ENCODE peak calls at places on chromosomes 3 and 15, in six cellular contexts. R, L, G, P, N and O are unnamed samples.

GRCh38 chr3:39110041-39110639 is 2.7 kb downstream of the TTC21A start:
- DNase-seq in R (no peak), L (no peak), G (no peak), N (no peak), P (no peak), O (no peak)

GRCh38 chr15:33112541-33113105 is 81.9 kb downstream of the FMN1 start:
- DNase-seq in R (no peak), L (no peak), G (no peak), N (no peak), P (no peak), O (no peak)

GRCh38 chr15:95132774-95133173 is 901.4 kb downstream of the MCTP2 start:
- DNase-seq in G (no peak), P (no peak), N (no peak), R (no peak), L (peak; percentile 63), O (no peak)

GRCh38 chr3:43869491-43869890 is 178.8 kb downstream of the ABHD5 start:
- DNase-seq in P (no peak), L (no peak), R (no peak), G (no peak), N (no peak), O (no peak)

GRCh38 chr3:194330579-194330978 is 20.5 kb downstream of the CPN2 start:
- DNase-seq in G (no peak), P (peak; percentile 77), R (no peak), N (peak; percentile 59), L (no peak), O (no peak)

GRCh38 chr15:78492841-78493240 is 14.5 kb upstream of the HYKK start:
- DNase-seq in P (no peak), R (no peak), G (no peak), N (no peak), L (no peak), O (no peak)

GRCh38 chr3:81838455-81838854 is 77.0 kb upstream of the GBE1 start:
- DNase-seq in R (no peak), L (no peak), P (no peak), G (no peak), N (no peak), O (no peak)

GRCh38 chr15:35986072-35986666 is 440.2 kb upstream of the DPH6 start:
- DNase-seq in P (no peak), R (no peak), N (no peak), L (no peak), G (peak; percentile 30), O (no peak)

GRCh38 chr15:28098766-28099554 is at the start of gene OCA2:
- DNase-seq in P (peak; percentile 39), L (no peak), R (no peak), G (no peak), N (peak; percentile 79), O (no peak)

GRCh38 chr3:31311571-31311970 is 221.2 kb upstream of the STT3B start:
- DNase-seq in P (no peak), N (no peak), R (no peak), G (no peak), L (no peak), O (no peak)

GRCh38 chr3:128285042-128285924 is 132.0 kb downstream of the EEFSEC start:
- DNase-seq in L (no peak), P (no peak), N (no peak), G (no peak), R (no peak), O (no peak)

GRCh38 chr3:126557761-126558160 is 971 bp downstream of the C3orf22 start:
- DNase-seq in P (no peak), R (no peak), G (no peak), N (no peak), L (no peak), O (no peak)

GRCh38 chr3:52108302-52109232 is 45.7 kb downstream of the POC1A start:
- DNase-seq in L (no peak), G (peak; percentile 64), N (peak; percentile 23), R (no peak), P (no peak), O (no peak)

GRCh38 chr3:45480218-45480617 is 91.8 kb downstream of the LARS2 start:
- DNase-seq in N (no peak), P (no peak), R (no peak), L (no peak), G (no peak), O (no peak)

GRCh38 chr3:136979204-136979603 is 21.4 kb downstream of the IL20RB start:
- DNase-seq in R (no peak), G (no peak), P (no peak), L (no peak), N (no peak), O (peak; percentile 72)

GRCh38 chr15:33380406-33380805 is 69.6 kb downstream of the RYR3 start:
- DNase-seq in P (no peak), N (no peak), G (no peak), R (no peak), L (no peak), O (no peak)

GRCh38 chr15:33587773-33588172 is 277.0 kb downstream of the RYR3 start:
- DNase-seq in N (no peak), P (no peak), R (no peak), L (no peak), G (no peak), O (no peak)

GRCh38 chr15:67307156-67307555 is 52.6 kb downstream of the IQCH start:
- DNase-seq in G (no peak), P (no peak), L (no peak), N (no peak), R (no peak), O (no peak)

GRCh38 chr15:101264911-101265641 is 12.2 kb downstream of the SELENOS start:
- DNase-seq in R (no peak), P (no peak), L (no peak), G (no peak), N (no peak), O (no peak)

GRCh38 chr3:87696276-87697013 is 362.4 kb downstream of the CGGBP1 start:
- DNase-seq in P (no peak), N (no peak), G (no peak), R (no peak), L (no peak), O (no peak)

GRCh38 chr15:80606571-80606970 is 88.5 kb upstream of the ABHD17C start:
- DNase-seq in L (no peak), P (no peak), R (no peak), G (no peak), N (no peak), O (no peak)

GRCh38 chr3:127479449-127479848 is 111.1 kb downstream of the TPRA1 start:
- DNase-seq in L (no peak), R (no peak), P (no peak), G (no peak), N (no peak), O (no peak)

GRCh38 chr3:114770874-114771273 is 376.2 kb downstream of the ZBTB20 start:
- DNase-seq in N (no peak), L (peak; percentile 13), P (no peak), R (peak; percentile 1), G (no peak), O (no peak)

GRCh38 chr3:141530133-141530768 is 43.4 kb downstream of the RASA2 start:
- DNase-seq in R (no peak), P (no peak), L (peak; percentile 18), G (no peak), N (no peak), O (no peak)

GRCh38 chr3:27504749-27505148 is 20.6 kb upstream of the SLC4A7 start:
- DNase-seq in R (no peak), P (no peak), N (no peak), L (no peak), G (no peak), O (no peak)

GRCh38 chr3:192188218-192188835 is 539.0 kb downstream of the FGF12 start:
- DNase-seq in G (peak; percentile 39), P (no peak), N (peak; percentile 64), L (no peak), R (peak; percentile 23), O (peak; percentile 49)

GRCh38 chr15:61184431-61184830 is 44.7 kb downstream of the RORA start:
- DNase-seq in N (no peak), G (no peak), L (no peak), R (no peak), P (no peak), O (no peak)

GRCh38 chr3:50321146-50321843 is 1.2 kb downstream of the HYAL2 start:
- DNase-seq in R (peak; percentile 78), G (peak; percentile 88), P (peak; percentile 87), L (peak; percentile 61), N (peak; percentile 94), O (peak; percentile 89)

GRCh38 chr3:150097588-150097890 is 126.8 kb upstream of the PFN2 start:
- DNase-seq in L (no peak), N (no peak), P (no peak), R (no peak), G (no peak), O (no peak)

DNA sequence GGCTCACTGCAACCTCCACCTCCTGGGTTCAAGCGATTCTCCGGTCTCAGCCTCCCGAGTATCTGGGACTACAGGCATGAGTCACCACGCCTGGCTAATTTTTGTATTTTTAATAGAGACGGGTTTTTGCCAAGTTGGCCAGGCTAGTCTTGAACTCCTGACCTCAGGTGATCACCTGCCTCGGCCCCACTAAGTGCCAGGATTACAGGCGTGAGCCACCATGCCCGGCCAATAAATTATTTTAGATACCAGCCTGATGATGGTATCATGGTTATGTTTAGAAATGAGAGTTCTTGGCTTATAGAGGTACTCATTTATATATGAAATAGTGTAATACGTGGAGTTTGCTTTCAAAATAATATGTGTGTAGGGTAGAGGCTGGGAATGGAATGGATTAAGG is 119.4 kb downstream of the NEO1 start:
- DNase-seq in L (no peak), R (no peak), P (no peak), N (no peak), G (no peak), O (no peak)
- H3K4me3 ChIP-seq in L (no peak overlapping the region), R (no peak overlapping the region), P (no peak overlapping the region), N (no peak overlapping the region), G (no peak overlapping the region), O (no peak overlapping the region)

GRCh38 chr3:73510784-73511183 is 114.0 kb downstream of the PDZRN3 start:
- DNase-seq in P (no peak), G (no peak), L (no peak), N (no peak), R (no peak), O (no peak)
- H3K27ac ChIP-seq in P (no peak overlapping the region), G (peak overlapping the region; percentile 75), L (peak overlapping the region; percentile 91), N (no peak overlapping the region), R (no peak overlapping the region), O (no peak overlapping the region)

GRCh38 chr3:42809202-42809601 is at the start of gene ACKR2:
- DNase-seq in L (no peak), N (no peak), G (no peak), P (no peak), R (no peak), O (no peak)

GRCh38 chr3:42815826-42816225 is 6.6 kb downstream of the ACKR2 start:
- DNase-seq in N (no peak), L (no peak), R (no peak), G (no peak), P (no peak), O (no peak)

GRCh38 chr3:42819351-42819965 is 10.2 kb downstream of the ACKR2 start:
- DNase-seq in G (no peak), L (no peak), R (no peak), N (no peak), P (no peak), O (no peak)

GRCh38 chr3:42814914-42815507 is 5.8 kb downstream of the ACKR2 start:
- DNase-seq in N (no peak), R (no peak), G (no peak), L (no peak), P (no peak), O (no peak)

GRCh38 chr3:42814246-42814645 is 5.0 kb downstream of the ACKR2 start:
- DNase-seq in R (no peak), L (no peak), P (no peak), G (no peak), N (no peak), O (no peak)
- TF ChIP-seq CTCF in R (no peak), L (no peak), P (no peak), G (no peak), N (no peak), O (no peak)

GRCh38 chr15:63596666-63597032 is 538 bp upstream of the FBXL22 start:
- DNase-seq in L (no peak), N (no peak), R (no peak), P (no peak), G (no peak), O (no peak)
- H3K4me3 ChIP-seq in L (no peak overlapping the region), N (no peak overlapping the region), R (no peak overlapping the region), P (peak overlapping the region; percentile 36), G (peak overlapping the region; percentile 23), O (no peak overlapping the region)